ENCODE peak calls at places on chromosome 13, in five cellular contexts. One of them, this sample, is unnamed.

GRCh38 chr13:30341815-30342570 is 34.6 kb upstream of the KATNAL1 start:
- DNase-seq in fibroblast of mammary gland: peak; percentile 95
- DNase-seq in fibroblast of lung: peak; percentile 96
- DNase-seq in A549: no peak
- DNase-seq in cardiac muscle cell: peak; percentile 87
- DNase-seq in this sample: peak; percentile 35

GRCh38 chr13:101945435-101945834 is 456.4 kb downstream of the FGF14 start:
- DNase-seq in A549: no peak
- DNase-seq in cardiac muscle cell: no peak
- DNase-seq in fibroblast of lung: no peak
- DNase-seq in fibroblast of mammary gland: no peak
- DNase-seq in this sample: no peak

GRCh38 chr13:51818771-51819511 is 15.0 kb upstream of the DHRS12 start:
- DNase-seq in fibroblast of lung: peak; percentile 40
- DNase-seq in A549: no peak
- DNase-seq in cardiac muscle cell: peak; percentile 62
- DNase-seq in fibroblast of mammary gland: no peak
- DNase-seq in this sample: no peak

GRCh38 chr13:71290963-71291937 is 575.8 kb downstream of the DACH1 start:
- DNase-seq in fibroblast of lung: peak; percentile 2
- DNase-seq in cardiac muscle cell: peak; percentile 8
- DNase-seq in fibroblast of mammary gland: peak; percentile 58
- DNase-seq in A549: no peak
- DNase-seq in this sample: no peak

GRCh38 chr13:97434417-97435296 is 688 bp downstream of the RAP2A start:
- DNase-seq in A549: no peak
- DNase-seq in fibroblast of lung: peak; percentile 41
- DNase-seq in fibroblast of mammary gland: peak; percentile 24
- DNase-seq in cardiac muscle cell: peak; percentile 33
- DNase-seq in this sample: no peak

GRCh38 chr13:79307866-79308298 is 98.2 kb downstream of the RBM26 start:
- DNase-seq in A549: no peak
- DNase-seq in fibroblast of lung: peak; percentile 52
- DNase-seq in cardiac muscle cell: peak; percentile 26
- DNase-seq in fibroblast of mammary gland: peak; percentile 52
- DNase-seq in this sample: no peak

GRCh38 chr13:106432636-106433035 is 102.8 kb downstream of the EFNB2 start:
- DNase-seq in fibroblast of mammary gland: peak; percentile 33
- DNase-seq in fibroblast of lung: peak; percentile 28
- DNase-seq in cardiac muscle cell: peak; percentile 1
- DNase-seq in A549: peak; percentile 8
- DNase-seq in this sample: no peak

GRCh38 chr13:27432612-27433210 is 8.3 kb downstream of the GTF3A start:
- DNase-seq in A549: no peak
- DNase-seq in fibroblast of lung: no peak
- DNase-seq in cardiac muscle cell: no peak
- DNase-seq in fibroblast of mammary gland: no peak
- DNase-seq in this sample: no peak

GRCh38 chr13:27131202-27131623 is 40.4 kb downstream of the USP12 start:
- DNase-seq in fibroblast of lung: peak; percentile 68
- DNase-seq in A549: no peak
- DNase-seq in cardiac muscle cell: peak; percentile 47
- DNase-seq in fibroblast of mammary gland: peak; percentile 65
- DNase-seq in this sample: no peak

GRCh38 chr13:113625965-113626661 is 31.9 kb downstream of the ATP4B start:
- DNase-seq in A549: no peak
- DNase-seq in fibroblast of mammary gland: no peak
- DNase-seq in cardiac muscle cell: peak; percentile 52
- DNase-seq in fibroblast of lung: peak; percentile 62
- DNase-seq in this sample: no peak

GRCh38 chr13:93151277-93151676 is 75.3 kb upstream of the GPC6 start:
- DNase-seq in A549: no peak
- DNase-seq in fibroblast of lung: peak; percentile 90
- DNase-seq in cardiac muscle cell: peak; percentile 92
- DNase-seq in fibroblast of mammary gland: peak; percentile 93
- DNase-seq in this sample: no peak

GRCh38 chr13:18232298-18232993 is 949.2 kb downstream of the TUBA3C start:
- DNase-seq in A549: no peak
- DNase-seq in cardiac muscle cell: no peak
- DNase-seq in fibroblast of lung: no peak
- DNase-seq in fibroblast of mammary gland: no peak
- DNase-seq in this sample: no peak

GRCh38 chr13:36258831-36259230 is 38.8 kb downstream of the CCDC169 start:
- DNase-seq in cardiac muscle cell: no peak
- DNase-seq in fibroblast of mammary gland: no peak
- DNase-seq in fibroblast of lung: no peak
- DNase-seq in A549: no peak
- DNase-seq in this sample: no peak

GRCh38 chr13:49060698-49061387 is 85.1 kb downstream of the FNDC3A start:
- DNase-seq in A549: no peak
- DNase-seq in fibroblast of lung: peak; percentile 20
- DNase-seq in cardiac muscle cell: peak; percentile 60
- DNase-seq in fibroblast of mammary gland: peak; percentile 51
- DNase-seq in this sample: no peak

GRCh38 chr13:20994441-20994821 is 67.0 kb downstream of the LATS2 start:
- DNase-seq in cardiac muscle cell: no peak
- DNase-seq in fibroblast of lung: no peak
- DNase-seq in fibroblast of mammary gland: no peak
- DNase-seq in A549: no peak
- DNase-seq in this sample: no peak

GRCh38 chr13:37049810-37050209 is 9.7 kb downstream of the SUPT20H start:
- DNase-seq in A549: no peak
- DNase-seq in fibroblast of mammary gland: no peak
- DNase-seq in cardiac muscle cell: no peak
- DNase-seq in fibroblast of lung: no peak
- DNase-seq in this sample: no peak

GRCh38 chr13:63910406-63910957 is 2494.8 kb upstream of the PCDH20 start:
- DNase-seq in fibroblast of mammary gland: no peak
- DNase-seq in cardiac muscle cell: peak; percentile 4
- DNase-seq in A549: no peak
- DNase-seq in fibroblast of lung: peak; percentile 14
- DNase-seq in this sample: peak; percentile 55

GRCh38 chr13:48446454-48446853 is 33.5 kb upstream of the LPAR6 start:
- DNase-seq in cardiac muscle cell: peak; percentile 69
- DNase-seq in fibroblast of mammary gland: peak; percentile 83
- DNase-seq in A549: no peak
- DNase-seq in fibroblast of lung: peak; percentile 82
- DNase-seq in this sample: no peak

GRCh38 chr13:62357887-62358645 is 942.4 kb upstream of the PCDH20 start:
- DNase-seq in A549: peak; percentile 6
- DNase-seq in cardiac muscle cell: peak; percentile 56
- DNase-seq in fibroblast of lung: peak; percentile 31
- DNase-seq in fibroblast of mammary gland: peak; percentile 51
- DNase-seq in this sample: peak; percentile 53
- TF ChIP-seq CTCF in A549: peak; percentile 36
- TF ChIP-seq CTCF in cardiac muscle cell: peak; percentile 45
- TF ChIP-seq CTCF in fibroblast of lung: peak; percentile 78
- TF ChIP-seq CTCF in fibroblast of mammary gland: peak; percentile 49
- TF ChIP-seq CTCF in this sample: peak; percentile 84

DNA sequence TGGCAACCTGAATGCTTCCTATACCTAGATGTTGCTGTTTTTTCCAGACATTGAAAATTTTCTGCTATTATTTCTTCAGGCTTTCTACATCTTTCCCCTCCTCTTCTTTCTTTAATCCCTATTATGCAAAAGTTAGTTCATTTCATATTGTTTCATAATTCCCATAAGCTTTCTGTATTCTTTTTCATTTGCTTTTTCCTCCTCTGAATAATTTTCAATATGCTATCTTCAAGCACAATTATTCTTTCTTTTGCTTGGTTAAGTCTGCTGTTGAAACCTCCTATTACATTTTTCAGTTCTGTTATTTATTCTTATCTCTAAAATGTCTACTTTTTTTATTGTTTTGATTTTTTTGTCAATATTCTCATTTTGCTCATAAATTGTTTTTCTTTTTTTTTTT is 947.1 kb upstream of the MIR17HG start:
- DNase-seq in A549: no peak
- DNase-seq in fibroblast of lung: no peak
- DNase-seq in cardiac muscle cell: no peak
- DNase-seq in fibroblast of mammary gland: no peak
- DNase-seq in this sample: no peak
- H3K4me3 ChIP-seq in A549: no peak overlapping the region
- H3K4me3 ChIP-seq in fibroblast of lung: no peak overlapping the region
- H3K4me3 ChIP-seq in cardiac muscle cell: no peak overlapping the region
- H3K4me3 ChIP-seq in fibroblast of mammary gland: no peak overlapping the region
- H3K4me3 ChIP-seq in this sample: no peak overlapping the region

GRCh38 chr13:111857846-111858560 is 208.9 kb upstream of the SOX1 start:
- DNase-seq in cardiac muscle cell: no peak
- DNase-seq in fibroblast of lung: no peak
- DNase-seq in fibroblast of mammary gland: no peak
- DNase-seq in A549: no peak
- DNase-seq in this sample: no peak

GRCh38 chr13:111860161-111860560 is 206.8 kb upstream of the SOX1 start:
- DNase-seq in A549: no peak
- DNase-seq in fibroblast of mammary gland: no peak
- DNase-seq in fibroblast of lung: no peak
- DNase-seq in cardiac muscle cell: no peak
- DNase-seq in this sample: no peak

GRCh38 chr13:111858571-111858970 is 208.4 kb upstream of the SOX1 start:
- DNase-seq in A549: no peak
- DNase-seq in cardiac muscle cell: no peak
- DNase-seq in fibroblast of lung: no peak
- DNase-seq in fibroblast of mammary gland: no peak
- DNase-seq in this sample: no peak

GRCh38 chr13:111857336-111857735 is 209.6 kb upstream of the SOX1 start:
- DNase-seq in fibroblast of mammary gland: no peak
- DNase-seq in A549: no peak
- DNase-seq in cardiac muscle cell: no peak
- DNase-seq in fibroblast of lung: no peak
- DNase-seq in this sample: no peak

DNA sequence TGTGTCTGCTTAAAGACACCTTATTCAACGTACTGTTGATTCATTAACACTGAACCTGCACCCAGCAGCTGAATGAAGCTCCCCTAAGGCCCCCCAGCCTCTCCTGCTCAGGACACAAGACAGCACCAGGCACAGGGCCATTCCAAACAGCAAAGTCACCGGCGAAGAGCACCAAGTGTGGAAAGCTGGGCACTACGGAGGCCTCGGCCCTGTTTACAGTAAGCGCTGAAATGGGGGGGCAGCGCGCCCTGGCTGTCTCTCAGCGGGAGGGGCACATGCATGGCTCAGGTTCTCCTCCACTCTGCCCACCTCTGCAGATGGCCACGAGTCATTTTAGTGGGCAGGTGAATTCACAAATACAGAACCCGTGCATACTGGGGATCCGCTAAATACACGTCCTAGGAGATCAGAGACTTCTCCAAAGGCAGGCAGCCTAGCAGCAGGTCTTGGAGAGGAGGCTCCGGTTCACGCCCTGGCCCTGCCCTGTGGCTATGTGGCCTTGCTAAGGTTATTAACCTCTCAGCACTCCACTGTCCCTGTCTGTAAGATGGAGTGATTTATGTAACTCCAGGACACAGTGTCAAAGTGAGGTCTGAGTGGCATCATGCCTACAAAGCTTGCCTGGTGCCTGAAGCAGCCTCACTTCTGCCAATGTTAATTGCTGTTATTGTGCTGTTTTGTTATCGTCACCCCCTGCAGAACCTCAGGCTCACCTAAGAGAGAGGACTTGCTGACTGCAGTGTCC is 207.4 kb upstream of the SOX1 start:
- DNase-seq in fibroblast of lung: no peak
- DNase-seq in fibroblast of mammary gland: no peak
- DNase-seq in cardiac muscle cell: no peak
- DNase-seq in A549: no peak
- DNase-seq in this sample: no peak
- TF ChIP-seq CTCF in fibroblast of lung: no peak
- TF ChIP-seq CTCF in fibroblast of mammary gland: no peak
- TF ChIP-seq CTCF in cardiac muscle cell: no peak
- TF ChIP-seq CTCF in A549: no peak
- TF ChIP-seq CTCF in this sample: no peak

GRCh38 chr13:43574601-43575000 is 212.2 kb downstream of the ENOX1 start:
- DNase-seq in cardiac muscle cell: peak; percentile 19
- DNase-seq in fibroblast of lung: peak; percentile 23
- DNase-seq in A549: no peak
- DNase-seq in fibroblast of mammary gland: no peak
- DNase-seq in this sample: no peak

GRCh38 chr13:43573361-43573740 is 213.4 kb downstream of the ENOX1 start:
- DNase-seq in fibroblast of mammary gland: no peak
- DNase-seq in A549: no peak
- DNase-seq in fibroblast of lung: peak; percentile 63
- DNase-seq in cardiac muscle cell: peak; percentile 19
- DNase-seq in this sample: no peak

GRCh38 chr13:43572601-43573360 is 214.0 kb downstream of the ENOX1 start:
- DNase-seq in fibroblast of lung: peak; percentile 56
- DNase-seq in A549: no peak
- DNase-seq in cardiac muscle cell: no peak
- DNase-seq in fibroblast of mammary gland: peak; percentile 33
- DNase-seq in this sample: no peak

GRCh38 chr13:43569688-43570087 is 217.1 kb downstream of the ENOX1 start:
- DNase-seq in fibroblast of lung: no peak
- DNase-seq in cardiac muscle cell: no peak
- DNase-seq in fibroblast of mammary gland: no peak
- DNase-seq in A549: no peak
- DNase-seq in this sample: no peak

GRCh38 chr13:43573787-43574562 is 212.8 kb downstream of the ENOX1 start:
- DNase-seq in fibroblast of lung: peak; percentile 28
- DNase-seq in A549: no peak
- DNase-seq in fibroblast of mammary gland: no peak
- DNase-seq in cardiac muscle cell: peak; percentile 64
- DNase-seq in this sample: no peak
- H3K4me3 ChIP-seq in fibroblast of lung: no peak overlapping the region
- H3K4me3 ChIP-seq in A549: no peak overlapping the region
- H3K4me3 ChIP-seq in fibroblast of mammary gland: no peak overlapping the region
- H3K4me3 ChIP-seq in cardiac muscle cell: no peak overlapping the region
- H3K4me3 ChIP-seq in this sample: no peak overlapping the region